ENCODE peak calls at places on chromosomes 4 and X, in eight cellular contexts. H is MM.1S, A is endothelial cell, K is GM10248, J is tibial artery, L is IMR-90, O is hepatocyte, I is nephron progenitor cell. C is an unnamed sample.

GRCh38 chrX:1592863-1593201 is 1.4 kb downstream of the AKAP17A start:
- DNase-seq in H (no peak), A (no peak), K (no peak), J (no peak), L (peak; percentile 21), O (peak; percentile 44), I (no peak), C (no peak)

GRCh38 chrX:151984328-151984727 is 9.9 kb upstream of the GABRE start:
- DNase-seq in H (no peak), A (no peak), K (no peak), J (peak; percentile 24), L (peak; percentile 46), O (no peak), I (no peak), C (no peak)

GRCh38 chr4:6658635-6659075 is 18.2 kb downstream of the MRFAP1 start:
- DNase-seq in H (no peak), A (peak; percentile 42), K (no peak), J (peak; percentile 39), L (peak; percentile 28), O (peak; percentile 54), I (peak; percentile 70), C (no peak)

GRCh38 chr4:76960014-76960413 is 10.5 kb downstream of the SEPTIN11 start:
- DNase-seq in H (no peak), A (no peak), K (peak; percentile 51), J (no peak), L (no peak), O (peak; percentile 61), I (no peak), C (no peak)

GRCh38 chrX:42748067-42748850 is 29.7 kb downstream of the PPP1R2C start:
- DNase-seq in H (no peak), A (no peak), K (no peak), J (no peak), L (peak; percentile 37), O (no peak), I (no peak), C (no peak)

GRCh38 chr4:76198411-76199237 is 15.0 kb downstream of the SCARB2 start:
- DNase-seq in H (peak; percentile 86), A (peak; percentile 59), K (peak; percentile 61), J (peak; percentile 67), L (peak; percentile 89), O (peak; percentile 88), I (peak; percentile 19), C (no peak)

GRCh38 chrX:150587585-150588503 is 19.4 kb downstream of the MTM1 start:
- DNase-seq in H (no peak), A (peak; percentile 38), K (no peak), J (peak; percentile 22), L (no peak), O (no peak), I (peak; percentile 33), C (no peak)

GRCh38 chrX:81120936-81121351 is 80.8 kb downstream of the HMGN5 start:
- DNase-seq in H (peak; percentile 78), A (peak; percentile 34), K (peak; percentile 12), J (peak; percentile 34), L (peak; percentile 48), O (peak; percentile 69), I (peak; percentile 47), C (no peak)

GRCh38 chr4:156805696-156806095 is 165.9 kb downstream of the PDGFC start:
- DNase-seq in H (no peak), A (no peak), K (no peak), J (no peak), L (no peak), O (no peak), I (peak; percentile 41), C (no peak)

GRCh38 chrX:67777148-67777547 is 233.3 kb downstream of the AR start:
- DNase-seq in H (no peak), A (no peak), K (no peak), J (no peak), L (no peak), O (no peak), I (no peak), C (no peak)

GRCh38 chrX:67780694-67781109 is 236.9 kb downstream of the AR start:
- DNase-seq in H (peak; percentile 78), A (no peak), K (no peak), J (peak; percentile 68), L (peak; percentile 78), O (peak; percentile 62), I (no peak), C (peak; percentile 34)

GRCh38 chrX:67784712-67785111 is 240.9 kb downstream of the AR start:
- DNase-seq in H (no peak), A (no peak), K (no peak), J (no peak), L (no peak), O (no peak), I (no peak), C (no peak)

GRCh38 chrX:67779099-67779498 is 235.3 kb downstream of the AR start:
- DNase-seq in H (no peak), A (no peak), K (no peak), J (no peak), L (no peak), O (no peak), I (no peak), C (no peak)

DNA sequence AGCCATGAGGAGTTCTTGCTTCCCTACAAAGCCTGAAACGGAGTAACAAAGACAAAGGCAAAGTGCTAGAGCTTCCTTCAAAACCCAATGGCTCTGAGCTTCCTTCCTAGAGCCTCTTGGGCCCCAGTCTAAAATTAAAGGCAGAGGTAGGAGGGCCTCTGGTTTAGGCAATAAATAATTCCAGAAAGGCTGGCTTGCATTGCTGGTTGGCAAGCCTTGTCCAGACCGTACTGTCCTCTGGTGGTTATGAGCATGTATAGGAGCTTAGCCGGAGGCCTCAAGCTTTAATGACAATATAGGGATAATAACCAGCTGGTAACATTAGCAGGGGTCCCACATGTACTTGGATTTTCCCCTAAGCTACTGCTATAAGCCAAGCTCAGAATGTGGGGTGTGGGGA is 237.3 kb downstream of the AR start:
- DNase-seq in H (no peak), A (no peak), K (no peak), J (peak; percentile 19), L (no peak), O (no peak), I (no peak), C (no peak)
- TF ChIP-seq CTCF in H (no peak), A (no peak), K (no peak), J (peak; percentile 31), L (no peak), O (peak; percentile 22), I (no peak), C (no peak)

GRCh38 chr4:95124906-95125504 is 367.2 kb downstream of the BMPR1B start:
- DNase-seq in H (peak; percentile 32), A (peak; percentile 34), K (peak; percentile 8), J (no peak), L (peak; percentile 76), O (peak; percentile 75), I (peak; percentile 30), C (no peak)
- TF ChIP-seq CTCF in H (peak; percentile 30), A (peak; percentile 35), K (peak; percentile 24), J (peak; percentile 51), L (peak; percentile 77), O (peak; percentile 71), I (peak; percentile 57), C (no peak)

GRCh38 chrX:129316461-129316860 is 206.8 kb downstream of the SMARCA1 start:
- DNase-seq in H (no peak), A (no peak), K (no peak), J (no peak), L (no peak), O (no peak), I (no peak), C (no peak)

GRCh38 chrX:129323115-129323514 is 200.2 kb downstream of the SMARCA1 start:
- DNase-seq in H (no peak), A (no peak), K (no peak), J (no peak), L (peak; percentile 3), O (no peak), I (no peak), C (no peak)

DNA sequence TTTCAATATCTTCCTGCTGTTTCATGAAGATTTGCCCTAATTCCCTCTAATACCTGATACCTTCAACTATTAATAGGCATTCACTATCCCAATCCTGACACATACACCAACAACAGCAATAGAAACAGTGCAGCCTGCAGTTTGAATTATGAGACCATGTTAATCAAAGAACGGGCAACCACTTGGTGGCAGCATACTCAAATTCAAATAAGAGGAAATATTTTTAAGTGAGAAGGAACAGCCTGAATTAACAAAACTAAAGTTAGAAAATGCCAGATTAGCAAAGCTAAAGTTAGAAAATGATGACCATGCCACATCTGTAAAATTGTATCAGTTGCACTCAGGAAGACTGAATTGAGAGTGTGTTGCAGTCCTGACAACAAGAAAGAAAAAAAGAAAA is 204.9 kb downstream of the SMARCA1 start:
- DNase-seq in H (peak; percentile 84), A (peak; percentile 4), K (no peak), J (no peak), L (peak; percentile 35), O (peak; percentile 27), I (no peak), C (no peak)
- TF ChIP-seq CTCF in H (peak; percentile 63), A (no peak), K (peak; percentile 10), J (no peak), L (peak; percentile 47), O (peak; percentile 42), I (peak; percentile 11), C (no peak)

DNA sequence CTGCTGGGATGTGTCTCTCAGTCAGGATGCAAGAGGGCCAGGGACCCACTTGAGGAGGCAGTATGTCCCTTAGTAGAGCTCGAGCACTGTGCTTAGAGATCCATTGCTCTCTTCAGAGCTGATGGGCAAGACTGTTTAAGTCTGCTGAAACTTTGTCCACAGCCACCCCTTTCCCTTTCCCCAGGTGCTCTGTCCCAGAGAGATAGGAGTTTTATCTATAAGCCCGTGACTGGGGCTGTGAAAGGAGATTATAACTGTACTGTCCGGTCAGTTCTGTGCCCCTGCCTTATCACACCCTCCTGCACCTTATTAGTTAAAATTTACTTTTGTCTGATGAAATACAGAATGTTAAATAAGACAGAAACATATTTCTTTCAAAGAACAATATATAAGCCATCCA is 378.4 kb downstream of the PABPC4L start:
- DNase-seq in H (no peak), A (no peak), K (no peak), J (no peak), L (no peak), O (no peak), I (no peak), C (no peak)
- TF ChIP-seq CTCF in H (no peak), A (no peak), K (no peak), J (no peak), L (no peak), O (no peak), I (no peak), C (no peak)